ENCODE peak calls at places on chromosome 5, in four cellular contexts. N, B, M and V are unnamed samples.

GRCh38 chr5:169190860-169191259 is 110.1 kb downstream of the SLIT3 start:
- DNase-seq in B (no peak), M (no peak), N (no peak), V (no peak)

GRCh38 chr5:172918421-172919371 is 40.5 kb upstream of the RPL26L1 start:
- DNase-seq in N (no peak), B (no peak), M (no peak), V (no peak)

GRCh38 chr5:172007795-172008465 is 1.5 kb upstream of the FBXW11 start:
- DNase-seq in M (no peak), B (no peak), N (no peak), V (no peak)

GRCh38 chr5:98570661-98571181 is 202.7 kb upstream of the RGMB start:
- DNase-seq in N (no peak), M (no peak), B (no peak), V (no peak)

GRCh38 chr5:158364367-158364766 is 505.4 kb upstream of the CLINT1 start:
- DNase-seq in B (no peak), N (no peak), M (no peak), V (no peak)

GRCh38 chr5:72448368-72448767 is 58.8 kb downstream of the ZNF366 start:
- DNase-seq in M (no peak), B (no peak), N (no peak), V (no peak)

GRCh38 chr5:35016179-35017056 is 31.3 kb downstream of the AGXT2 start:
- DNase-seq in N (no peak), M (no peak), B (no peak), V (no peak)

GRCh38 chr5:181195249-181195761 is 9.7 kb downstream of the TRIM7 start:
- DNase-seq in B (no peak), M (no peak), N (no peak), V (no peak)

GRCh38 chr5:115469904-115470516 is 74.6 kb downstream of the FEM1C start:
- DNase-seq in B (no peak), M (no peak), N (no peak), V (no peak)

GRCh38 chr5:177595026-177595585 is 3.1 kb downstream of the TMED9 start:
- DNase-seq in M (no peak), B (no peak), N (no peak), V (no peak)

GRCh38 chr5:56783261-56783660 is 32.1 kb upstream of the MAP3K1 start:
- DNase-seq in M (no peak), N (no peak), B (no peak), V (no peak)

GRCh38 chr5:133277744-133278143 is 225.9 kb downstream of the HSPA4 start:
- DNase-seq in B (no peak), M (no peak), N (no peak), V (no peak)

GRCh38 chr5:179605026-179605833 is 18.2 kb downstream of the HNRNPH1 start:
- DNase-seq in M (no peak), N (no peak), B (no peak), V (no peak)

GRCh38 chr5:118791986-118792734 is 196.2 kb downstream of the DTWD2 start:
- DNase-seq in N (peak), M (peak), B (no peak), V (no peak)

GRCh38 chr5:66138572-66139116 is 5.5 kb upstream of the SREK1 start:
- DNase-seq in B (no peak), N (no peak), M (no peak), V (no peak)

GRCh38 chr5:61052870-61053269 is 107.9 kb downstream of the NDUFAF2 start:
- DNase-seq in N (peak), B (no peak), M (no peak), V (no peak)

GRCh38 chr5:757346-757930 is 27.1 kb downstream of the ZDHHC11B start:
- DNase-seq in M (no peak), B (no peak), N (no peak), V (no peak)